ENCODE peak calls at places on chromosomes 16 and 17, in seven cellular contexts. C is fibroblast of lung, B is GM23248, E is mammary epithelial cell, T is PC-3, Q is astrocyte, P is PC-9. J is an unnamed sample.

GRCh38 chr16:89395150-89396142 is 94.9 kb downstream of the ANKRD11 start:
- DNase-seq in C (peak; percentile 98), B (peak; percentile 97), E (peak; percentile 88), T (peak; percentile 95), Q (peak; percentile 96), P (peak; percentile 88), J (peak; percentile 99)

GRCh38 chr17:10172241-10172741 is 26.1 kb downstream of the GAS7 start:
- DNase-seq in C (peak; percentile 40), B (peak; percentile 67), E (no peak), T (no peak), Q (no peak), P (no peak), J (no peak)

GRCh38 chr17:18070861-18071340 is 16.8 kb upstream of the DRG2 start:
- DNase-seq in C (peak; percentile 38), B (peak; percentile 68), E (peak; percentile 17), T (no peak), Q (peak; percentile 53), P (no peak), J (peak; percentile 80)

GRCh38 chr17:50766222-50767023 is 895 bp downstream of the ANKRD40CL start:
- DNase-seq in C (no peak), B (no peak), E (no peak), T (no peak), Q (no peak), P (peak; percentile 36), J (no peak)

GRCh38 chr16:10495031-10495345 is 85.4 kb downstream of the EMP2 start:
- DNase-seq in C (no peak), B (no peak), E (no peak), T (no peak), Q (no peak), P (no peak), J (no peak)

GRCh38 chr17:70006159-70006558 is 68.9 kb upstream of the KCNJ16 start:
- DNase-seq in C (peak; percentile 12), B (peak; percentile 21), E (no peak), T (peak; percentile 83), Q (no peak), P (no peak), J (no peak)

GRCh38 chr17:62753562-62753961 is 54.6 kb downstream of the MARCHF10 start:
- DNase-seq in C (no peak), B (no peak), E (no peak), T (no peak), Q (no peak), P (no peak), J (no peak)

GRCh38 chr17:49357516-49357915 is 4.5 kb downstream of the ZNF652 start:
- DNase-seq in C (no peak), B (no peak), E (no peak), T (no peak), Q (no peak), P (no peak), J (no peak)

GRCh38 chr17:2012499-2012898 is 12.6 kb downstream of the RTN4RL1 start:
- DNase-seq in C (no peak), B (no peak), E (no peak), T (no peak), Q (no peak), P (no peak), J (no peak)

GRCh38 chr17:82424001-82424862 is 5.8 kb upstream of the OGFOD3 start:
- DNase-seq in C (peak; percentile 61), B (peak; percentile 66), E (peak; percentile 21), T (peak; percentile 63), Q (peak; percentile 9), P (no peak), J (peak; percentile 95)

GRCh38 chr17:40340880-40341807 is 23.4 kb downstream of the GJD3 start:
- DNase-seq in C (peak; percentile 62), B (peak; percentile 92), E (peak; percentile 52), T (peak; percentile 74), Q (peak; percentile 75), P (peak; percentile 73), J (peak; percentile 94)

GRCh38 chr17:4599505-4600281 is 15.4 kb downstream of the SMTNL2 start:
- DNase-seq in C (peak; percentile 91), B (no peak), E (no peak), T (peak; percentile 19), Q (no peak), P (no peak), J (peak; percentile 60)

GRCh38 chr17:81583589-81584337 is 31.6 kb upstream of the FAAP100 start:
- DNase-seq in C (no peak), B (no peak), E (no peak), T (peak; percentile 86), Q (no peak), P (no peak), J (no peak)

GRCh38 chr16:3602320-3602653 is 9.1 kb downstream of the SLX4 start:
- DNase-seq in C (no peak), B (no peak), E (no peak), T (no peak), Q (no peak), P (no peak), J (no peak)

GRCh38 chr16:30063893-30064745 is 1.4 kb upstream of the ALDOA start:
- DNase-seq in C (peak; percentile 52), B (peak; percentile 56), E (no peak), T (peak; percentile 47), Q (no peak), P (peak; percentile 62), J (peak; percentile 89)

GRCh38 chr16:84295203-84295850 is 649 bp downstream of the WFDC1 start:
- DNase-seq in C (no peak), B (peak; percentile 43), E (no peak), T (no peak), Q (no peak), P (no peak), J (no peak)
- H3K4me3 ChIP-seq in C (no peak overlapping the region), B (peak overlapping the region; percentile 45), E (no peak overlapping the region), T (no peak overlapping the region), Q (no peak overlapping the region), P (no peak overlapping the region), J (peak overlapping the region; percentile 53)

GRCh38 chr17:79001190-79002020 is 8.2 kb downstream of the CANT1 start:
- DNase-seq in C (no peak), B (no peak), E (no peak), T (no peak), Q (no peak), P (no peak), J (peak; percentile 43)
- H3K79me2 ChIP-seq in C (peaks cover 63% of the 10 kb centered on the region), B (peaks cover 89% of the 10 kb centered on the region), E (peaks cover 92% of the 10 kb centered on the region), T (peaks cover 92% of the 10 kb centered on the region), Q (peaks cover 77% of the 10 kb centered on the region), P (peaks cover 75% of the 10 kb centered on the region), J (peaks cover 89% of the 10 kb centered on the region)

GRCh38 chr16:75081179-75081859 is 35.3 kb downstream of the LDHD start:
- DNase-seq in C (no peak), B (no peak), E (no peak), T (no peak), Q (no peak), P (no peak), J (no peak)

GRCh38 chr16:75083826-75084225 is 32.8 kb downstream of the LDHD start:
- DNase-seq in C (no peak), B (no peak), E (no peak), T (no peak), Q (no peak), P (no peak), J (no peak)

GRCh38 chr16:75079346-75079926 is 37.1 kb downstream of the LDHD start:
- DNase-seq in C (no peak), B (no peak), E (no peak), T (no peak), Q (no peak), P (no peak), J (no peak)

GRCh38 chr16:75078886-75079285 is 37.7 kb downstream of the LDHD start:
- DNase-seq in C (no peak), B (no peak), E (no peak), T (no peak), Q (no peak), P (no peak), J (no peak)

GRCh38 chr16:75080205-75081029 is 36.2 kb downstream of the LDHD start:
- DNase-seq in C (peak; percentile 80), B (peak; percentile 77), E (peak; percentile 27), T (peak; percentile 35), Q (peak; percentile 69), P (no peak), J (peak; percentile 95)
- H3K27ac ChIP-seq in C (no peak overlapping the region), B (no peak overlapping the region), E (no peak overlapping the region), T (no peak overlapping the region), Q (no peak overlapping the region), P (no peak overlapping the region), J (no peak overlapping the region)

GRCh38 chr17:48262982-48263586 is 155.5 kb downstream of the SNX11 start:
- DNase-seq in C (peak; percentile 49), B (peak; percentile 33), E (no peak), T (peak; percentile 52), Q (no peak), P (no peak), J (no peak)

GRCh38 chr17:48254896-48255295 is 147.3 kb downstream of the SNX11 start:
- DNase-seq in C (no peak), B (peak; percentile 40), E (no peak), T (no peak), Q (no peak), P (no peak), J (no peak)

GRCh38 chr17:48261297-48261880 is 153.8 kb downstream of the SNX11 start:
- DNase-seq in C (peak; percentile 20), B (peak; percentile 53), E (no peak), T (peak; percentile 72), Q (no peak), P (no peak), J (no peak)

GRCh38 chr17:48258317-48258716 is 150.8 kb downstream of the SNX11 start:
- DNase-seq in C (no peak), B (no peak), E (no peak), T (no peak), Q (no peak), P (no peak), J (no peak)

DNA sequence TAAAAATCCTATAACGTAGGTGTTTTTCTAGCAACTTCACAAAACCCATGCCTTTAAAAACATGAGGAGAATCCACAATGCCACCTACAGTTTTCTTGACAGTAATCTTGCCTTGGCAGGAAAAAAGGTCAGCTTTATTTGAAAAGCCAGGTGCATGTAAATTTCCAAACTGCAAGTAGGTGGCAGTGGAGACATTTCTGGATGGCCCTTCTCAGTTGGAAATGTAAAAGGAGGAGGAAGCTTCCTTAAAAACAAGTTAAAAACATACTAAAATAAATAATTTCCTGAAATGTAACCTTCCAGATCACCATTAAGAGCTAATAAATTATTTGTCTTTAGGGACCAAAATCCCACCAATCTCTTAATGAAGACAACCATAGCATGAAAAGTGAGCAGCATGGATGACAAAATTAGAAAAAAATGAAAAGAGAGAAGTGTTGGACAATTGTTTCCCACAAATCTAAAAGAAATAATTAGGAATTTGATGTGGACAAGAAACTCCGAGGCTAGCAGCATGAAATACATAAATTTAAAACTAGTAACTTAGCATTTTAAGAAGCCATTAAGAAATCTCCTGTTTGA is 152.2 kb downstream of the SNX11 start:
- DNase-seq in C (peak; percentile 63), B (peak; percentile 58), E (peak; percentile 30), T (peak; percentile 87), Q (no peak), P (peak; percentile 55), J (no peak)
- H3K4me3 ChIP-seq in C (no peak overlapping the region), B (no peak overlapping the region), E (no peak overlapping the region), T (no peak overlapping the region), Q (no peak overlapping the region), P (no peak overlapping the region), J (no peak overlapping the region)

GRCh38 chr16:69260506-69260905 is 50.6 kb upstream of the VPS4A start:
- DNase-seq in C (no peak), B (no peak), E (no peak), T (no peak), Q (no peak), P (no peak), J (no peak)
- H3K79me2 ChIP-seq in C (peaks cover 19% of the 10 kb centered on the region), B (peaks cover 91% of the 10 kb centered on the region), E (peaks cover 26% of the 10 kb centered on the region), T (no peaks in the 10 kb centered on the region), Q (peaks cover 50% of the 10 kb centered on the region), P (no peaks in the 10 kb centered on the region), J (peaks cover 45% of the 10 kb centered on the region)

DNA sequence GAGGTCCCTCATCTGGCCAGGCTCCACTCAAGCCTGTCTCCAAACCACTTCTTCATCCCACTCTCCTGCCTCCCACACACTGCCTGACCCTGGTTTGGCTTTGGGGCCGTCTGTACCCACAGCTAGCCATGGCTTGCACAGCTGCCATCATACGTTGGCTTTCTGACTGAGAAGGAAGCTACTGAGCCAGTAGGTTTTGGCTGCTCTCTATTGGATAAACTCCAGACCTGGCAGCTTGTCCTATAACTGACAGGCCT is 4.0 kb downstream of the MIF4GD start:
- DNase-seq in C (no peak), B (no peak), E (no peak), T (no peak), Q (no peak), P (no peak), J (no peak)
- H3K27ac ChIP-seq in C (no peak overlapping the region), B (no peak overlapping the region), E (no peak overlapping the region), T (no peak overlapping the region), Q (no peak overlapping the region), P (no peak overlapping the region), J (no peak overlapping the region)